ENCODE peak calls at places on chromosomes 11 and 22, in four cellular contexts. P, S, U and V are unnamed samples.

GRCh38 chr11:118953265-118953664 is 2.8 kb upstream of the UPK2 start:
- DNase-seq in U (no peak), S (no peak), P (peak), V (no peak)

GRCh38 chr22:21628386-21629261 is 1.2 kb downstream of the YDJC start:
- DNase-seq in P (no peak), S (no peak), U (no peak), V (peak)

GRCh38 chr22:36215976-36216375 is 14.4 kb upstream of the APOL4 start:
- DNase-seq in S (no peak), U (no peak), P (no peak), V (no peak)

GRCh38 chr11:46710821-46711269 is 8.2 kb upstream of the F2 start:
- DNase-seq in S (no peak), U (no peak), P (no peak), V (no peak)

GRCh38 chr11:70128435-70128906 is 50.4 kb downstream of the ANO1 start:
- DNase-seq in S (peak), U (no peak), P (no peak), V (no peak)

GRCh38 chr11:72752088-72752914 is at the start of gene ARAP1:
- DNase-seq in S (peak), U (no peak), P (peak), V (peak)

GRCh38 chr11:67051945-67052488 is 4.6 kb upstream of the RHOD start:
- DNase-seq in U (no peak), S (no peak), P (no peak), V (no peak)

GRCh38 chr11:61972796-61973602 is 5.6 kb upstream of the FTH1 start:
- DNase-seq in U (no peak), P (no peak), S (no peak), V (peak)

GRCh38 chr22:34403667-34404066 is 483.4 kb upstream of the LARGE1 start:
- DNase-seq in P (no peak), S (no peak), U (no peak), V (no peak)

GRCh38 chr11:110078923-110079544 is 14.2 kb upstream of the ZC3H12C start:
- DNase-seq in P (no peak), U (no peak), S (no peak), V (no peak)

GRCh38 chr11:110082899-110083298 is 10.3 kb upstream of the ZC3H12C start:
- DNase-seq in P (no peak), U (no peak), S (no peak), V (no peak)

GRCh38 chr11:110085255-110085838 is 7.8 kb upstream of the ZC3H12C start:
- DNase-seq in U (no peak), S (no peak), P (no peak), V (no peak)

GRCh38 chr11:110079726-110080125 is 13.5 kb upstream of the ZC3H12C start:
- DNase-seq in S (no peak), P (no peak), U (no peak), V (no peak)

DNA sequence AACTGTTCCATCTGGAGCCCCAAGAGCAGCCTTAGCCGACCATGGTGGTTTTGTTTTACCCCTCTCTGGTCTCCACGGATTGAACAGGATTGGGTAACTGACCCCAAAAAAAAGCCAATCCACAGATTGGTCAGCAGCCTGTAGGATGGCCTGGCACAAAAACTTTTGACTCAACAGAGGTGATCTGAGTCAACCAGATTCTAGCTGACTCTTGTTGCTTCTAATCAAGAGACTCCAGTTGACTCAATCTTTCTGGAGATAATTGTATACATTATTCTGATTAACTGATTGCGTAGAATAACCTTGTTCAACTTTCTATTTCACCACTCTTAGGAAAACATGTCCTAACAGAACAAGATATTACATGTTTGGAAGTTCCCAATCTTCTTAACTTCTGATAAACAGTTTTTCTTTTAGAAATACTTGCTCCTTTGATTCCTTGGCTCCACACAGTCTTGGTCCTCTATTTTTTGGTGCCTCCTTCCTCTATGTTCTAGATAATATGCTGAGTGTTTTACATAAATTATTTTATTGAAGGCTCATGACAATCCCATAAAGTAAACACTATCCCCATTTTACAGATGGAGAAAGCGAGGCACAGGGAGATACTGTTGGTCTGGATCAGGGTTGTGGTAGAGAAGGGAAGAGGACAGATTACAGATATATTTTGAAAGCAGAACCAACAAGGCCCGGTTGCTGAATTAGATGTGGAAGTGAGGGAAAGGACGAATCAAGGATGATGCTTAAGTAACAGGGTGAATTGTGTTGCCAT is 11.5 kb upstream of the ZC3H12C start:
- DNase-seq in P (no peak), S (no peak), U (no peak), V (no peak)
- TF ChIP-seq EGR1 in P (no peak), S (no peak), U (no peak), V (no peak)

GRCh38 chr11:134146598-134146997 is 77.2 kb downstream of the NCAPD3 start:
- DNase-seq in P (no peak), S (no peak), U (no peak), V (no peak)
- TF ChIP-seq EGR1 in P (no peak), S (no peak), U (no peak), V (no peak)

GRCh38 chr11:7016011-7016410 is 4.1 kb downstream of the ZNF214 start:
- DNase-seq in U (no peak), S (no peak), P (no peak), V (no peak)

GRCh38 chr11:7019500-7020182 is 505 bp downstream of the ZNF214 start:
- DNase-seq in S (no peak), U (no peak), P (peak), V (no peak)

GRCh38 chr11:7020183-7020917 is at the start of the genes NLRP14 and ZNF214:
- DNase-seq in U (no peak), P (peak), S (peak), V (peak)

DNA sequence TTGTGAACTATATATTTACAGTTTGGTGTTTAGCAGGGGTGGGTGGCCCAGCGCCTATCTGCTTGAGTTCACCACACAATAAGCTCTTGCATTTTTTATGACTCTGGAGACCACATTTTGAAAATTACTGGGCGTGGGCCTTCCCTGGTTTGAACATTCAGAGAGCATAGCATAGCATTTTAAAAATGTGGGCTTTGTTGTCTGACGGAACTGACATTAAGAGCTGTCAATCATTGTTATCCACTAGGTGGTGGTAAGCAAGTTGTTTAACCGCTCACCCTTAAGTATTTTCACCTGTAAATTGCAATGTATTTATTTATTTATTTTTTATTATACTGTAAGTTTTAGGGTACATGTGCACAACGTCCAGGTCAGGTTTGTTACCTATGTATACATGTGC is 1.0 kb downstream of the NLRP14 start:
- DNase-seq in P (no peak), S (no peak), U (no peak), V (no peak)
- TF ChIP-seq EGR1 in P (no peak), S (no peak), U (no peak), V (no peak)

DNA sequence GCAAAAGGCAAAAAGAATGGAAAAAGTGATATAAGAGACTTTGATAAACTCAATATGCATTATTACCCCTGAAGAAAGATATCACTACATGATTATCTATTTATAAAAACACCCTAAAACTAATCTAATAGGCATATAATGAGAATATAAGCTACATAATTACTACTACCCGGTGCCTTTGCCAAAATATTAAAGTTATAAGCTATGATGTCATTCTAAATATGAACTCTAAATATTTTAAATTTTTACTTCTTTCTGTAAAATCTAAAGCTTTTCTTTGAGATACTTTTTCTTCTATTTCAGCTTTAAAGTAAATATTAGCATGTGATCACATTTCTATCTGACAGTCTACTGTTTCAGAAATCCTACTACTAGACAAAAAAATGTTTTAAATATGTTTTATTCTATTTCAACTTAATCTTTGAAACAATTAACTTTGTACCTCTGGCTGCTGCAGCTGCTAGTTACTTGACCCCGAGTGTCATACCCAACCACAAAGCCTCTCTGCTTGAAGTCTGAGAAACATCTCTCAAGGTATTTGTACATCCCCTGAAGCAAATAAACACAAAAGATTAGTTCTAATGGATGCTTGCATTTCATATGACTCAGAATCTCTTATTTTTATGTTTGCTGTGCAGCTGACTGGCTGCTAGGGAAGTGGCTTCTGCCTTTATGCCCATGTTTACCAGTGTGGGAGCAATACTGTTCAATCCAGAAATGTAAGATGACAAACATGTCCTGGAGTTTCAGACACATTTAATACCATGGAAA is 26.8 kb downstream of the PGM2L1 start:
- DNase-seq in U (no peak), S (no peak), P (no peak), V (no peak)
- TF ChIP-seq EGR1 in U (no peak), S (no peak), P (no peak), V (no peak)

DNA sequence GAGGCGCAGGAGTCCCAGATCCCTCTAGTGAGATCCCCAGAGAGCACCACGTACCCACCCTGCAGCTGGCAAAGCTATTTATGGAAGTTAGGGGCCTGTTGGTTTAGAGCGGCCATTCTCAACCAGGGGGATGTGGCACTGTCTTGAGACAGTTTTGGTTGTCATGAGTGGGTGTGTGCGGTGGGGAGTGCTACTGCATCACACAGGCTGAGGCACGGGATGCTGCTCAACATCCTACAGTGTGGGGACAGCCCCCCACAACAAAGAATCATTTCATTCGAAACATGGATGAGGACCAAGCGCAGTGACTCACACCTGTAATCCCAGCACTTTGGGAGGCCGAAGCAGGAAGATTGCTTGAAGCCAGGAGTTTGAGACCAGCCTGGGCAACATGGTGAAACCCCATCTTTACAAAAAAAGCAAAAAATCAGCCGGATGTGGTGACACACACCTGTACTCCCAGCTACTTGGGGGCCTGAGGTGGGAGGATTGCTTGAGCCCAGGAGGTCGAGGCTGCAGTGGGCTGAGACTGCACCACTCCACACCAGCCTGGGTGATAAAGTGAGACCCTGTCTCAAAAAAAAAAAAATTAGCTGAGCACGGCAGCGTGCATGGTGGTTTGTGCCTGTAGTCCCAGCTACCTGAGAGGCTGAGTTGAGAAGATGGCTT is 28.2 kb downstream of the GGT5 start:
- DNase-seq in P (no peak), U (peak), S (no peak), V (no peak)
- TF ChIP-seq EGR1 in P (no peak), U (no peak), S (no peak), V (no peak)

GRCh38 chr22:44049369-44050231 is 25.5 kb downstream of the PARVB start:
- DNase-seq in P (no peak), S (no peak), U (no peak), V (no peak)
- TF ChIP-seq EGR1 in P (no peak), S (no peak), U (no peak), V (no peak)

DNA sequence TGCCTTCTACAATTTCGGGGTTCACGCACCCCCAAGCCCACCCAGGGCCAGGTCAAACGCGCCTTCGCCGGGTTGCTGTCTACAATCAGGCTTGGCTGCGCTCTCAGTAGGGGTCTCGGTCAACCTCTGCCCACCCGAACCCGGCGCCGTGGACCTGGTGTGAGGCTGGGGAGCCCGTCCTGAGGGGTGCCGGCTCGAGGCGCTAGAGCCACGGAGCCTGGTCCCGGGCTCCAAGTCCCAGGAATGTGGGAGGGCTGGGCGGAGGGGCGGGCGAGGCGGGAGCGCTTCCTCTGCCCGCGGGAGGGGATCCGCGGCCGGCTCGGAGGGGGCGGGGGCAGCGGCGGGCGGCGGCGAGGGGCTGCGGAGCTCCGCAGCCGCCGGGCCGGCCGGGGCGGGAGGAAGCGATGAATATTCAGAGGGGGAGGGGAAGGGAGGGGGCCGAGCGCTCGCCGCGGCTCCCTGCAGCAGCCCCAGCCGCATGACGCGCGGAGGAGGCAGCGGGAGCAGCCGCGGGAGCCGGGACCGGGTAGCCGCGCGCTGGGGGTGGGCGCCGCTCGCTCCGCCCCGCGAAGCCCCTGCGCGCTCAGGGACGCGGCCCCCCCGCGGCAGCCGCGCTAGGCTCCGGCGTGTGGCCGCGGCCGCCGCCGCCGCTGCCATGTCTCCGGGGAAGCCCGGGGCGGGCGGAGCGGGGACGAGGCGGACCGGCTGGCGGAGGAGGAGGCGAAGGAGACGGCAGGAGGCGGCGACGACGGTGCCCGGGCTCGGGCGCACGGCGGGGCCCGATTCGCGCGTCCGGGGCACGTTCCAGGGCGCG is at the start of gene PTPRJ:
- DNase-seq in U (no peak), S (no peak), P (peak), V (peak)
- TF ChIP-seq EGR1 in U (no peak), S (no peak), P (no peak), V (no peak)

DNA sequence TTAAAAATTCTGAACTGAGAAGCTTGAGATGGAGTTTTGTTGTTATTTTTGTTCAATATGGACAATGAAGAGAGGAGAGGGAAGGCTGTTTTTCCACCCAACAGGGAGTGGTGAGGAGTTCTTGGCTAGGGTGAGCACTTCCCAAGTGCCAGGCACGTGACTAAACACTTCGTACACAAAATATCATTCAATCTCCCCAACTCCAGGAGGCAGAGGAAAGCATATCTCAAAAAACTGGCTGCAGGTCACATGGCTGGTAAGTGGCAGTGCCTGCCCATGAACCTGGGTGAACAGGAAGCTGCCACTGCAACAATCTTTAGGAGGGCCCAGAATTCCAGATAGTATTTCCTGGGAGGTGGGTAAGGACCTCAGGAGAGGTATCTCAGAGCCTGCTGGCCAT is 11.6 kb downstream of the ELF5 start:
- DNase-seq in U (no peak), S (no peak), P (no peak), V (no peak)
- TF ChIP-seq EGR1 in U (no peak), S (no peak), P (no peak), V (no peak)